ENCODE peak calls at places on chromosomes 13 and 19, in six cellular contexts. Y is H1, G is IMR-90, W is mesenchymal stem cell, X is neuronal stem cell, I is trophoblast cell. Z is an unnamed sample.

GRCh38 chr13:37097008-37097579 is 8.4 kb downstream of the CSNK1A1L start:
- DNase-seq in Y (no peak), G (no peak), W (peak), X (no peak), I (peak), Z (no peak)

GRCh38 chr13:28035146-28035782 is 46.8 kb upstream of the URAD start:
- DNase-seq in Y (no peak), G (peak), W (peak), X (no peak), I (peak), Z (no peak)

GRCh38 chr13:32538234-32538620 is 368 bp downstream of the N4BP2L2 start:
- DNase-seq in Y (peak), G (peak), W (peak), X (no peak), I (peak), Z (no peak)

GRCh38 chr13:114128624-114129522 is 3.5 kb downstream of the RASA3 start:
- DNase-seq in Y (no peak), G (peak), W (peak), X (no peak), I (peak), Z (no peak)

GRCh38 chr13:103255587-103256301 is 189.5 kb upstream of the SLC10A2 start:
- DNase-seq in Y (no peak), G (no peak), W (no peak), X (no peak), I (no peak), Z (no peak)

GRCh38 chr13:84543976-84544375 is 661.7 kb upstream of the SLITRK1 start:
- DNase-seq in Y (no peak), G (no peak), W (no peak), X (no peak), I (no peak), Z (no peak)

GRCh38 chr19:16188521-16188920 is 3.3 kb downstream of the FAM32A start:
- DNase-seq in Y (no peak), G (no peak), W (no peak), X (no peak), I (no peak), Z (no peak)

GRCh38 chr13:23671902-23672301 is 101.7 kb downstream of the TNFRSF19 start:
- DNase-seq in Y (no peak), G (peak), W (peak), X (no peak), I (no peak), Z (no peak)

GRCh38 chr19:53982056-53982455 is 9.4 kb upstream of the CACNG6 start:
- DNase-seq in Y (peak), G (no peak), W (no peak), X (no peak), I (no peak), Z (peak)

GRCh38 chr13:101554420-101555125 is 102.1 kb downstream of the ITGBL1 start:
- DNase-seq in Y (no peak), G (no peak), W (no peak), X (no peak), I (no peak), Z (no peak)

GRCh38 chr13:33057019-33057785 is 41.0 kb downstream of the KL start:
- DNase-seq in Y (no peak), G (peak), W (peak), X (peak), I (peak), Z (no peak)

GRCh38 chr19:44356383-44357111 is at the start of gene ZNF112:
- DNase-seq in Y (peak), G (peak), W (peak), X (peak), I (peak), Z (peak)

GRCh38 chr13:40271931-40272775 is 394.3 kb downstream of the FOXO1 start:
- DNase-seq in Y (no peak), G (peak), W (peak), X (no peak), I (peak), Z (no peak)

GRCh38 chr19:3712663-3713531 is 4.7 kb downstream of the TJP3 start:
- DNase-seq in Y (no peak), G (no peak), W (no peak), X (no peak), I (no peak), Z (no peak)

GRCh38 chr13:84870190-84870589 is 929.0 kb downstream of the SLITRK6 start:
- DNase-seq in Y (no peak), G (no peak), W (no peak), X (no peak), I (no peak), Z (peak)

GRCh38 chr13:29758591-29759114 is 91.8 kb downstream of the UBL3 start:
- DNase-seq in Y (no peak), G (no peak), W (peak), X (no peak), I (peak), Z (no peak)

GRCh38 chr19:45038931-45039893 is at the start of gene CLASRP:
- DNase-seq in Y (peak), G (peak), W (peak), X (peak), I (peak), Z (peak)

GRCh38 chr19:13056052-13056660 is 46.5 kb downstream of the LYL1 start:
- DNase-seq in Y (peak), G (peak), W (peak), X (no peak), I (no peak), Z (peak)

GRCh38 chr13:25037057-25037813 is 58.7 kb upstream of the PABPC3 start:
- DNase-seq in Y (peak), G (peak), W (peak), X (peak), I (peak), Z (peak)

GRCh38 chr19:30047355-30047895 is 105.4 kb downstream of the URI1 start:
- DNase-seq in Y (no peak), G (no peak), W (no peak), X (no peak), I (no peak), Z (no peak)

GRCh38 chr13:108220042-108220441 is 1.9 kb downstream of the ABHD13 start:
- DNase-seq in Y (no peak), G (no peak), W (no peak), X (no peak), I (peak), Z (no peak)

GRCh38 chr19:45506991-45507863 is at the start of gene VASP:
- DNase-seq in Y (peak), G (peak), W (peak), X (peak), I (peak), Z (peak)

GRCh38 chr13:73851104-73851503 is 283.1 kb downstream of the KLF12 start:
- DNase-seq in Y (no peak), G (peak), W (no peak), X (no peak), I (no peak), Z (no peak)

GRCh38 chr13:91112191-91112579 is 235.3 kb upstream of the MIR17HG start:
- DNase-seq in Y (no peak), G (no peak), W (no peak), X (no peak), I (no peak), Z (no peak)

GRCh38 chr13:91115776-91116175 is 231.7 kb upstream of the MIR17HG start:
- DNase-seq in Y (no peak), G (no peak), W (no peak), X (no peak), I (no peak), Z (no peak)

GRCh38 chr13:91112878-91113277 is 234.6 kb upstream of the MIR17HG start:
- DNase-seq in Y (no peak), G (no peak), W (no peak), X (no peak), I (no peak), Z (no peak)

GRCh38 chr13:91108315-91108714 is 239.2 kb upstream of the MIR17HG start:
- DNase-seq in Y (no peak), G (no peak), W (no peak), X (no peak), I (no peak), Z (no peak)

GRCh38 chr13:91111476-91112190 is 235.9 kb upstream of the MIR17HG start:
- DNase-seq in Y (no peak), G (no peak), W (no peak), X (no peak), I (no peak), Z (no peak)
- H4K91ac ChIP-seq in Y (no peak), G (no peak), W (no peak), X (no peak), I (no peak), Z (no peak)

DNA sequence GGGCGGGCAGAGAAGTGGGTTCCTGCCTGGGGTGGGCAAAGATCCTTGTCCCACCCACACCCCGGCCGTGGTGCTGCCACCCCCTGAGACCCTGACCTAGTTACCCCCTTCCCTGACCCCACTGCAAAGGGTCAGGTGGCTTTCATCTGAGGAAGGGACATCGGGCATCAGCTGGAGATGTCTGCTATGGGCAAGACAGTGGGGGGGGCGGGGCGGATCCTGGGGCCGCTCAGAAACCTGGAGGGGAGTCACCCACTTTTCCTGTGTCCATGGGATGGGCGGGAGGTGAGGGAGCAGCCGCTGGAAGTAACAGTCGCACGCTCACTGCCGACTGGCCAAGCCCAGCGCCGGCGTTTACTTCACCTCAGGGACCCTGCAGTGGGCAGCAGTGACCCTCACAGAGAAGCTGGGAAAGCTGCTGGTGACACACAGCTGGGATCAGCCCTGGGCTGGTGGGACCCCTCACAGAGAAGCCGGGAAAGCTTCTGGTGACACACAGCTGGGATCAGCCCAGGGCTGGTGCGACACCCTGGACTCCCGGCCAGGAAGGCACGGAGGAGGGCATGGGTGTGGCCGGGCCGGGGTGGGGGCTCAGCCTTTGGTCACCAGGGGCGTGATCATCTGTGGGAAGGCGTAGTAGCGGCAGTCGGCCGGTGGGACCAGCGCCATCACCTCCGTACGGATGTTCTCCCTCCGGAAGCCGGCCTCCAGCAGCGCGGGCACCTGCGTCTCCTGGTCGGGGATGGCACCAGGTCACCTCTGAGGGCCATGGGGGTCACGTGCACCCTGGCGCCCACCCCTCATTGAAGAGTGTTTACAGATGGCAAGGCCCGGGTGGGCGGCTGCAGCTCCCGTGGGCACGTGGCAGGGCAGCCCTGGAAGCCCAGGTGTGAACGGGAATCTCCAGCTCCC is 4.3 kb downstream of the GAMT start:
- DNase-seq in Y (no peak), G (no peak), W (no peak), X (no peak), I (no peak), Z (no peak)
- H4K91ac ChIP-seq in Y (no peak), G (no peak), W (peak), X (no peak), I (no peak), Z (no peak)

DNA sequence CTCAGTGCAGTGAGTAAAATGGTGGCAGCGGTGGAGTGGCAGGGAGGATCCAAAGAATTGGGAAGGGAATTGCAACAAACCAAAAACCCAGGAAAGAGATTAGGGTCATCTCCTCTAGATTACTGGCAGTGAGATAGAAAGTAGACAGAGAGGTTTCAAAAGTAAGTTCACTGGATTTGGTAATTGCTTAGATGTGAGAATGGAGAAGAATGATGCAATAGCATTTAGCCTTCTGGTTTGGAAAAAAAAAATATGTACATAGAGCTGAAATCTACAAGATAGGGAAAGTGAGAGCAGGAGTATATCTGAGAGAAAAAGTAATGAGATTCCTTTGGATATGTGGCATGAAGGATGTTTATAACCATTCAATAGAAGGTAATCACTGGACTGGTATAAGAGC is 482.6 kb upstream of the GPC6 start:
- DNase-seq in Y (no peak), G (no peak), W (no peak), X (no peak), I (no peak), Z (no peak)
- H4K91ac ChIP-seq in Y (no peak), G (no peak), W (no peak), X (no peak), I (no peak), Z (no peak)

DNA sequence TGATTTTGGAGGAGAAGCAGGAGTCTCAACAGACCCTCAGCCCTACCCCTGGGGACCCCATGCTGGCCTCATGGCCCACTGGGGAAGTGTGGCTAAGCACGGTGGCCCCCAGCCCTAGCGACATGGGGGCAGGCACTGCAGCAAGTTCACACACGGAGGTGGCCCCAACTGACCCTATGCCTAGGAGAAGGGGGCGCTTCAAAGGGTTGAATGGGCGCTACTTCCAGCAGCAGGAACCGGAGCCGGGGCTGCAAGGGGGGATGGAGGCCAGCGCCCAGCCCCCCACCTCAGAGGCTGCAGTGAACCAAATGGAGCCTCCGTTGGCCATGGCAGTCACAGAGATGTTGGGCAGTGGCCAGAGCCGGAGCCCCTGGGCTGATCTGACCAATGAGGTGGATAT is 14.9 kb downstream of the NCAN start:
- DNase-seq in Y (no peak), G (no peak), W (no peak), X (no peak), I (no peak), Z (peak)
- H4K91ac ChIP-seq in Y (no peak), G (no peak), W (no peak), X (no peak), I (no peak), Z (no peak)